ENCODE peak calls at places on chromosomes 2 and 18, in four cellular contexts. G, W, J and Q are unnamed samples.

GRCh38 chr18:21826196-21826595 is 85.6 kb downstream of the MIB1 start:
- DNase-seq in G (peak; percentile 72), W (peak; percentile 47), J (no peak), Q (no peak)

GRCh38 chr2:46564350-46564749 is 85.0 kb downstream of the TMEM247 start:
- DNase-seq in G (no peak), W (no peak), J (no peak), Q (no peak)

GRCh38 chr2:10212827-10213226 is 89.9 kb upstream of the HPCAL1 start:
- DNase-seq in G (no peak), W (no peak), J (no peak), Q (no peak)

GRCh38 chr2:65377556-65378307 is 54.7 kb downstream of the SPRED2 start:
- DNase-seq in G (peak; percentile 76), W (no peak), J (no peak), Q (no peak)

GRCh38 chr2:2325538-2325937 is 5.5 kb downstream of the MYT1L start:
- DNase-seq in G (no peak), W (no peak), J (no peak), Q (peak; percentile 99)

GRCh38 chr2:196233808-196234501 is 62.6 kb upstream of the STK17B start:
- DNase-seq in G (no peak), W (no peak), J (no peak), Q (no peak)

GRCh38 chr2:233461481-233461891 is 105.1 kb downstream of the USP40 start:
- DNase-seq in G (no peak), W (no peak), J (no peak), Q (no peak)

GRCh38 chr2:7348761-7349160 is 431.5 kb downstream of the RNF144A start:
- DNase-seq in G (no peak), W (no peak), J (no peak), Q (no peak)

GRCh38 chr2:174873457-174873856 is 109.2 kb upstream of the CHRNA1 start:
- DNase-seq in G (peak; percentile 85), W (peak; percentile 1), J (no peak), Q (no peak)

GRCh38 chr2:111160758-111161157 is 40.0 kb downstream of the BCL2L11 start:
- DNase-seq in G (peak; percentile 74), W (no peak), J (no peak), Q (no peak)

GRCh38 chr2:10300328-10300920 is 2.3 kb upstream of the HPCAL1 start:
- DNase-seq in G (no peak), W (no peak), J (no peak), Q (no peak)

GRCh38 chr18:26357960-26358359 is 131.7 kb downstream of the TAF4B start:
- DNase-seq in G (no peak), W (no peak), J (no peak), Q (no peak)

GRCh38 chr2:3476386-3477033 is 42.8 kb downstream of the ADI1 start:
- DNase-seq in G (peak; percentile 20), W (no peak), J (no peak), Q (no peak)

GRCh38 chr2:96264656-96265348 is 995 bp downstream of the TMEM127 start:
- DNase-seq in G (peak; percentile 56), W (peak; percentile 71), J (no peak), Q (no peak)

GRCh38 chr2:119820275-119820674 is 60.6 kb downstream of the PTPN4 start:
- DNase-seq in G (peak; percentile 87), W (no peak), J (no peak), Q (peak; percentile 2)

GRCh38 chr2:19648583-19648982 is 253.2 kb downstream of the TTC32 start:
- DNase-seq in G (peak; percentile 89), W (no peak), J (no peak), Q (no peak)

GRCh38 chr2:42914860-42915259 is 122.5 kb upstream of the HAAO start:
- DNase-seq in G (no peak), W (no peak), J (no peak), Q (no peak)

GRCh38 chr2:140650825-140651224 is 1480.0 kb downstream of the LRP1B start:
- DNase-seq in G (peak; percentile 21), W (no peak), J (no peak), Q (no peak)

GRCh38 chr2:233844836-233845235 is 9.5 kb downstream of the HJURP start:
- DNase-seq in G (no peak), W (no peak), J (no peak), Q (no peak)

GRCh38 chr2:12046641-12047040 is 300.2 kb downstream of the LPIN1 start:
- DNase-seq in G (peak; percentile 58), W (no peak), J (no peak), Q (no peak)

GRCh38 chr18:64330161-64330560 is 181.3 kb upstream of the LINC00305 start:
- DNase-seq in G (no peak), W (peak; percentile 42), J (no peak), Q (no peak)

GRCh38 chr2:127165539-127165935 is 54.6 kb downstream of the CYP27C1 start:
- DNase-seq in G (no peak), W (peak; percentile 42), J (no peak), Q (peak; percentile 82)

GRCh38 chr2:27016801-27017325 is 15.9 kb upstream of the TMEM214 start:
- DNase-seq in G (peak; percentile 88), W (peak; percentile 82), J (no peak), Q (peak; percentile 64)

GRCh38 chr18:47560693-47561092 is 309.2 kb upstream of the SKOR2 start:
- DNase-seq in G (no peak), W (no peak), J (no peak), Q (no peak)

GRCh38 chr18:2971741-2972552 is 41.0 kb downstream of the LPIN2 start:
- DNase-seq in G (no peak), W (no peak), J (no peak), Q (no peak)

GRCh38 chr2:217293607-217294006 is 433.7 kb upstream of the TNP1 start:
- DNase-seq in G (no peak), W (no peak), J (no peak), Q (no peak)

GRCh38 chr18:52069201-52069600 is 270.8 kb upstream of the DCC start:
- DNase-seq in G (no peak), W (no peak), J (no peak), Q (no peak)